ENCODE peak calls at places on chromosomes 7 and 10, in seven cellular contexts. One of them, this sample, is unnamed.
A peak's percentile ranks its signal among the peaks of the same experiment; 100 is the strongest.

GRCh38 chr7:7427363-7427762 is 108.3 kb downstream of the COL28A1 start:
- DNase-seq in colonic mucosa: no peak
- DNase-seq in mammary epithelial cell: no peak
- DNase-seq in IMR-90: no peak
- DNase-seq in mesendoderm: no peak
- DNase-seq in GM12878: no peak
- DNase-seq in neural progenitor cell: no peak
- DNase-seq in this sample: no peak

GRCh38 chr10:43203491-43204393 is 63.1 kb downstream of the RASGEF1A start:
- DNase-seq in colonic mucosa: peak; percentile 32
- DNase-seq in mammary epithelial cell: no peak
- DNase-seq in IMR-90: no peak
- DNase-seq in mesendoderm: peak; percentile 91
- DNase-seq in GM12878: no peak
- DNase-seq in neural progenitor cell: peak; percentile 65
- DNase-seq in this sample: no peak

GRCh38 chr10:95248989-95249388 is 41.8 kb downstream of the PDLIM1 start:
- DNase-seq in colonic mucosa: no peak
- DNase-seq in mammary epithelial cell: no peak
- DNase-seq in IMR-90: no peak
- DNase-seq in mesendoderm: no peak
- DNase-seq in GM12878: no peak
- DNase-seq in neural progenitor cell: no peak
- DNase-seq in this sample: no peak

GRCh38 chr7:92412745-92413144 is 34.5 kb upstream of the GATAD1 start:
- DNase-seq in colonic mucosa: no peak
- DNase-seq in mammary epithelial cell: no peak
- DNase-seq in IMR-90: no peak
- DNase-seq in mesendoderm: no peak
- DNase-seq in GM12878: no peak
- DNase-seq in neural progenitor cell: no peak
- DNase-seq in this sample: no peak

GRCh38 chr7:91082854-91083495 is 181.3 kb upstream of the FZD1 start:
- DNase-seq in colonic mucosa: no peak
- DNase-seq in mammary epithelial cell: no peak
- DNase-seq in IMR-90: peak; percentile 62
- DNase-seq in mesendoderm: no peak
- DNase-seq in GM12878: no peak
- DNase-seq in neural progenitor cell: no peak
- DNase-seq in this sample: peak; percentile 81

GRCh38 chr10:88534072-88534665 is 48.9 kb downstream of the RNLS start:
- DNase-seq in colonic mucosa: no peak
- DNase-seq in mammary epithelial cell: no peak
- DNase-seq in IMR-90: no peak
- DNase-seq in mesendoderm: no peak
- DNase-seq in GM12878: no peak
- DNase-seq in neural progenitor cell: no peak
- DNase-seq in this sample: no peak

GRCh38 chr7:76108540-76109233 is 60.8 kb downstream of the MDH2 start:
- DNase-seq in colonic mucosa: peak; percentile 94
- DNase-seq in mammary epithelial cell: no peak
- DNase-seq in IMR-90: peak; percentile 24
- DNase-seq in mesendoderm: peak; percentile 4
- DNase-seq in GM12878: no peak
- DNase-seq in neural progenitor cell: no peak
- DNase-seq in this sample: no peak

GRCh38 chr10:121436281-121436629 is 162.0 kb downstream of the FGFR2 start:
- DNase-seq in colonic mucosa: no peak
- DNase-seq in mammary epithelial cell: no peak
- DNase-seq in IMR-90: no peak
- DNase-seq in mesendoderm: no peak
- DNase-seq in GM12878: no peak
- DNase-seq in neural progenitor cell: no peak
- DNase-seq in this sample: no peak

GRCh38 chr10:122279725-122280141 is 8.6 kb downstream of the BTBD16 start:
- DNase-seq in colonic mucosa: no peak
- DNase-seq in mammary epithelial cell: peak; percentile 46
- DNase-seq in IMR-90: peak; percentile 28
- DNase-seq in mesendoderm: peak; percentile 79
- DNase-seq in GM12878: no peak
- DNase-seq in neural progenitor cell: peak; percentile 76
- DNase-seq in this sample: peak; percentile 39

GRCh38 chr7:152949198-152949597 is 189.6 kb downstream of the ACTR3B start:
- DNase-seq in colonic mucosa: no peak
- DNase-seq in mammary epithelial cell: no peak
- DNase-seq in IMR-90: no peak
- DNase-seq in mesendoderm: no peak
- DNase-seq in GM12878: no peak
- DNase-seq in neural progenitor cell: no peak
- DNase-seq in this sample: no peak

GRCh38 chr7:78530351-78530750 is 731.8 kb downstream of the PHTF2 start:
- DNase-seq in colonic mucosa: no peak
- DNase-seq in mammary epithelial cell: peak; percentile 40
- DNase-seq in IMR-90: peak; percentile 83
- DNase-seq in mesendoderm: no peak
- DNase-seq in GM12878: no peak
- DNase-seq in neural progenitor cell: no peak
- DNase-seq in this sample: peak; percentile 66

GRCh38 chr7:132368246-132368900 is 207.9 kb downstream of the PLXNA4 start:
- DNase-seq in colonic mucosa: peak; percentile 67
- DNase-seq in mammary epithelial cell: no peak
- DNase-seq in IMR-90: no peak
- DNase-seq in mesendoderm: no peak
- DNase-seq in GM12878: no peak
- DNase-seq in neural progenitor cell: no peak
- DNase-seq in this sample: no peak

GRCh38 chr7:82441916-82442478 is 1.6 kb downstream of the CACNA2D1 start:
- DNase-seq in colonic mucosa: no peak
- DNase-seq in mammary epithelial cell: peak; percentile 9
- DNase-seq in IMR-90: peak; percentile 41
- DNase-seq in mesendoderm: peak; percentile 85
- DNase-seq in GM12878: no peak
- DNase-seq in neural progenitor cell: peak; percentile 44
- DNase-seq in this sample: peak; percentile 41

GRCh38 chr10:100508691-100509150 is 10.9 kb downstream of the SEC31B start:
- DNase-seq in colonic mucosa: no peak
- DNase-seq in mammary epithelial cell: peak; percentile 47
- DNase-seq in IMR-90: peak; percentile 66
- DNase-seq in mesendoderm: peak; percentile 80
- DNase-seq in GM12878: no peak
- DNase-seq in neural progenitor cell: peak; percentile 81
- DNase-seq in this sample: peak; percentile 68

GRCh38 chr10:132493756-132494290 is 43.8 kb upstream of the INPP5A start:
- DNase-seq in colonic mucosa: no peak
- DNase-seq in mammary epithelial cell: no peak
- DNase-seq in IMR-90: no peak
- DNase-seq in mesendoderm: no peak
- DNase-seq in GM12878: no peak
- DNase-seq in neural progenitor cell: no peak
- DNase-seq in this sample: no peak

GRCh38 chr7:88090671-88091070 is 129.2 kb downstream of the SRI start:
- DNase-seq in colonic mucosa: no peak
- DNase-seq in mammary epithelial cell: no peak
- DNase-seq in IMR-90: no peak
- DNase-seq in mesendoderm: no peak
- DNase-seq in GM12878: no peak
- DNase-seq in neural progenitor cell: no peak
- DNase-seq in this sample: no peak
- H3K4me3 ChIP-seq in colonic mucosa: no peak overlapping the region
- H3K4me3 ChIP-seq in mammary epithelial cell: no peak overlapping the region
- H3K4me3 ChIP-seq in IMR-90: no peak overlapping the region
- H3K4me3 ChIP-seq in mesendoderm: no peak overlapping the region
- H3K4me3 ChIP-seq in GM12878: no peak overlapping the region
- H3K4me3 ChIP-seq in neural progenitor cell: no peak overlapping the region
- H3K4me3 ChIP-seq in this sample: peak overlapping the region; percentile 59

GRCh38 chr10:118439824-118440223 is 97.7 kb upstream of the FAM204A start:
- DNase-seq in colonic mucosa: no peak
- DNase-seq in mammary epithelial cell: no peak
- DNase-seq in IMR-90: no peak
- DNase-seq in mesendoderm: no peak
- DNase-seq in GM12878: no peak
- DNase-seq in neural progenitor cell: no peak
- DNase-seq in this sample: no peak

GRCh38 chr10:118442032-118442431 is 99.9 kb upstream of the FAM204A start:
- DNase-seq in colonic mucosa: no peak
- DNase-seq in mammary epithelial cell: no peak
- DNase-seq in IMR-90: no peak
- DNase-seq in mesendoderm: no peak
- DNase-seq in GM12878: no peak
- DNase-seq in neural progenitor cell: no peak
- DNase-seq in this sample: no peak

DNA sequence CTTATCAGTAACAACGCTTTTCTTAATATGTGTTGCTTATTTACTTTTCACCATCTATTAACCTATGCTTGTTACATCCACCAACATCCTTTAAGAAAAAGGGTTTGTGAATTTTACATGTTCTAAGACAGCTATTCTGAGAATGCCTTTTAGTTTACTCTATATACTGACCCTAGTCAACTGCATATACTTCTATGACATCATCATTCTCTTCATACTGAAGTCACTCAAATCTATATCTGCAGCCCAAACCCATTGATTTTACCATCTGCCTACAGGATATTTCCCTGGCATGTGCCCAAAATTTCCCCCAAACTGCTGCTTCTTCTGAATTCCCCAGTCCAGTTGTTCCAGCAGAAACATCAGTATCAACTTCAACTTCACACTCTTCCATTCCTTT is 94.6 kb upstream of the FAM204A start:
- DNase-seq in colonic mucosa: no peak
- DNase-seq in mammary epithelial cell: no peak
- DNase-seq in IMR-90: no peak
- DNase-seq in mesendoderm: no peak
- DNase-seq in GM12878: no peak
- DNase-seq in neural progenitor cell: no peak
- DNase-seq in this sample: no peak
- H3K27me3 ChIP-seq in colonic mucosa: no peaks in the 10 kb centered on the region
- H3K27me3 ChIP-seq in mammary epithelial cell: no peaks in the 10 kb centered on the region
- H3K27me3 ChIP-seq in IMR-90: no peaks in the 10 kb centered on the region
- H3K27me3 ChIP-seq in mesendoderm: no peaks in the 10 kb centered on the region
- H3K27me3 ChIP-seq in GM12878: no peaks in the 10 kb centered on the region
- H3K27me3 ChIP-seq in neural progenitor cell: no peaks in the 10 kb centered on the region
- H3K27me3 ChIP-seq in this sample: peaks cover 23% of the 10 kb centered on the region

GRCh38 chr7:51121036-51121780 is 195.4 kb downstream of the COBL start:
- DNase-seq in colonic mucosa: no peak
- DNase-seq in mammary epithelial cell: no peak
- DNase-seq in IMR-90: no peak
- DNase-seq in mesendoderm: no peak
- DNase-seq in GM12878: no peak
- DNase-seq in neural progenitor cell: no peak
- DNase-seq in this sample: no peak
- H3K9ac ChIP-seq in colonic mucosa: no peak overlapping the region
- H3K9ac ChIP-seq in mammary epithelial cell: no peak overlapping the region
- H3K9ac ChIP-seq in IMR-90: no peak overlapping the region
- H3K9ac ChIP-seq in mesendoderm: no peak overlapping the region
- H3K9ac ChIP-seq in GM12878: no peak overlapping the region
- H3K9ac ChIP-seq in neural progenitor cell: no peak overlapping the region
- H3K9ac ChIP-seq in this sample: no peak overlapping the region

GRCh38 chr10:126115861-126116260 is 219.5 kb downstream of the FANK1 start:
- DNase-seq in colonic mucosa: no peak
- DNase-seq in mammary epithelial cell: no peak
- DNase-seq in IMR-90: no peak
- DNase-seq in mesendoderm: no peak
- DNase-seq in GM12878: no peak
- DNase-seq in neural progenitor cell: no peak
- DNase-seq in this sample: no peak

GRCh38 chr10:126111562-126111961 is 215.2 kb downstream of the FANK1 start:
- DNase-seq in colonic mucosa: no peak
- DNase-seq in mammary epithelial cell: no peak
- DNase-seq in IMR-90: no peak
- DNase-seq in mesendoderm: no peak
- DNase-seq in GM12878: no peak
- DNase-seq in neural progenitor cell: no peak
- DNase-seq in this sample: no peak

GRCh38 chr10:126117196-126117595 is 220.8 kb downstream of the FANK1 start:
- DNase-seq in colonic mucosa: peak; percentile 4
- DNase-seq in mammary epithelial cell: no peak
- DNase-seq in IMR-90: no peak
- DNase-seq in mesendoderm: no peak
- DNase-seq in GM12878: no peak
- DNase-seq in neural progenitor cell: no peak
- DNase-seq in this sample: no peak

GRCh38 chr10:126118476-126118875 is 222.1 kb downstream of the FANK1 start:
- DNase-seq in colonic mucosa: no peak
- DNase-seq in mammary epithelial cell: no peak
- DNase-seq in IMR-90: no peak
- DNase-seq in mesendoderm: no peak
- DNase-seq in GM12878: no peak
- DNase-seq in neural progenitor cell: no peak
- DNase-seq in this sample: no peak

DNA sequence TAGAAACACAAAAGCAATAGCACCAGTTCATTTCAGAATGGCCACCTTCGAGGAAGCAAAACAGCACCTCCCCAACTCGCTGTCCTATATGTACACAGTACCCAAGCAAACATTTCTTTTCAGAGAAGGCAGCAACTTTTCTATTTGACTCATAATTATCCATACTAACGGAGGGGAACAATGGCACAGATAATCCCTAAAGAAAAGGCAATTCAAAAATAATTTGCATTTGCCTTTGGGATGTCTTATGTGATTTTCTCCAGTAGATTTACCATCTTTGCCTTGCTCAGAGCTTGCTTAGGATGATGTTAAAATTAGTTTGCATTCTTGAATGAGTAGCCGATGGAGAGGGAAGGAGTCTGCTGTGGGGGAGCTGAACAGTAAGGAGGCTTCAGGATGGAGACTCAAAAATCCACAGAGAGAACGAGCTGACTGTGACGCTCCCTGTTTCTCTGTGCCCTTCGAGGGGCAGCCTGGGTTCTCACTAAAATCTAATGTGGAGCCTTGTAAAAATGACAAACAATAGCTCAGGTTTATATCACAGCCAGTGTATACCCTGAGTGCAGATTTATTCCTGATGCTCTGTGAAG is 218.8 kb downstream of the FANK1 start:
- DNase-seq in colonic mucosa: no peak
- DNase-seq in mammary epithelial cell: no peak
- DNase-seq in IMR-90: no peak
- DNase-seq in mesendoderm: no peak
- DNase-seq in GM12878: no peak
- DNase-seq in neural progenitor cell: peak; percentile 7
- DNase-seq in this sample: no peak
- H3K4me3 ChIP-seq in colonic mucosa: no peak overlapping the region
- H3K4me3 ChIP-seq in mammary epithelial cell: no peak overlapping the region
- H3K4me3 ChIP-seq in IMR-90: no peak overlapping the region
- H3K4me3 ChIP-seq in mesendoderm: no peak overlapping the region
- H3K4me3 ChIP-seq in GM12878: no peak overlapping the region
- H3K4me3 ChIP-seq in neural progenitor cell: no peak overlapping the region
- H3K4me3 ChIP-seq in this sample: no peak overlapping the region

This sample was measured in adipocyte.